ENCODE peak calls at places on chromosomes 11 and 22, in nine cellular contexts. L, V, G, R, O, A, H, Y and E are unnamed samples.

GRCh38 chr22:41352058-41352457 is 29.7 kb upstream of the TEF start:
- DNase-seq in L (peak), V (peak), G (no peak), R (no peak), O (no peak), A (no peak), H (no peak), Y (peak), E (no peak)

GRCh38 chr22:25765016-25765367 is 23.0 kb downstream of the MYO18B start:
- DNase-seq in L (no peak), V (no peak), G (no peak), R (no peak), O (no peak), A (no peak), H (no peak), Y (no peak), E (no peak)

GRCh38 chr11:19394525-19395016 is 153.8 kb upstream of the E2F8 start:
- DNase-seq in L (no peak), V (no peak), G (no peak), R (no peak), O (no peak), A (no peak), H (no peak), Y (no peak), E (no peak)

GRCh38 chr11:2760196-2760871 is 60.5 kb upstream of the KCNQ1OT1 start:
- DNase-seq in L (no peak), V (no peak), G (no peak), R (no peak), O (no peak), A (no peak), H (no peak), Y (no peak), E (no peak)

GRCh38 chr22:20833225-20833665 is 25.4 kb downstream of the PI4KA start:
- DNase-seq in L (no peak), V (no peak), G (no peak), R (no peak), O (no peak), A (no peak), H (no peak), Y (no peak), E (no peak)

GRCh38 chr22:31036671-31037550 is 44.2 kb upstream of the SMTN start:
- DNase-seq in L (peak), V (peak), G (no peak), R (no peak), O (peak), A (no peak), H (no peak), Y (peak), E (no peak)

GRCh38 chr11:133945087-133945974 is 11.4 kb downstream of the IGSF9B start:
- DNase-seq in L (peak), V (no peak), G (peak), R (peak), O (no peak), A (peak), H (no peak), Y (no peak), E (no peak)

GRCh38 chr11:62130498-62131464 is 7.0 kb downstream of the INCENP start:
- DNase-seq in L (no peak), V (no peak), G (no peak), R (no peak), O (no peak), A (no peak), H (no peak), Y (no peak), E (no peak)

GRCh38 chr11:19163627-19164026 is 38.2 kb downstream of the CSRP3 start:
- DNase-seq in L (no peak), V (no peak), G (no peak), R (no peak), O (no peak), A (no peak), H (no peak), Y (no peak), E (no peak)

GRCh38 chr11:120714448-120714847 is 202.9 kb downstream of the GRIK4 start:
- DNase-seq in L (no peak), V (peak), G (no peak), R (no peak), O (no peak), A (no peak), H (no peak), Y (peak), E (no peak)

GRCh38 chr22:38700271-38700788 is 413 bp downstream of the JOSD1 start:
- DNase-seq in L (peak), V (peak), G (no peak), R (peak), O (no peak), A (no peak), H (no peak), Y (peak), E (peak)

GRCh38 chr11:69245491-69246345 is 48.2 kb upstream of the MYEOV start:
- DNase-seq in L (no peak), V (no peak), G (no peak), R (no peak), O (no peak), A (no peak), H (no peak), Y (no peak), E (no peak)

GRCh38 chr11:47981667-47982404 is 1.5 kb downstream of the PTPRJ start:
- DNase-seq in L (peak), V (no peak), G (no peak), R (no peak), O (no peak), A (no peak), H (no peak), Y (no peak), E (no peak)

GRCh38 chr11:60345489-60345888 is 18.4 kb downstream of the MS4A6E start:
- DNase-seq in L (no peak), V (no peak), G (no peak), R (no peak), O (no peak), A (no peak), H (peak), Y (peak), E (peak)

GRCh38 chr11:123581651-123582399 is 72.6 kb downstream of the SCN3B start:
- DNase-seq in L (no peak), V (no peak), G (no peak), R (no peak), O (no peak), A (no peak), H (no peak), Y (no peak), E (no peak)

GRCh38 chr11:76240143-76240505 is 33.8 kb upstream of the WNT11 start:
- DNase-seq in L (no peak), V (no peak), G (no peak), R (no peak), O (no peak), A (no peak), H (no peak), Y (no peak), E (no peak)

GRCh38 chr22:24247564-24248344 is 2.9 kb upstream of the GGT5 start:
- DNase-seq in L (peak), V (peak), G (peak), R (peak), O (peak), A (peak), H (peak), Y (peak), E (peak)

GRCh38 chr11:74648894-74649293 is 56.5 kb downstream of the POLD3 start:
- DNase-seq in L (peak), V (peak), G (no peak), R (no peak), O (no peak), A (no peak), H (no peak), Y (no peak), E (no peak)

GRCh38 chr11:102831128-102831708 is 12.2 kb downstream of the MMP3 start:
- DNase-seq in L (peak), V (peak), G (no peak), R (no peak), O (no peak), A (no peak), H (no peak), Y (peak), E (peak)

GRCh38 chr11:20584093-20584774 is 15.2 kb upstream of the SLC6A5 start:
- DNase-seq in L (no peak), V (no peak), G (no peak), R (no peak), O (no peak), A (no peak), H (no peak), Y (no peak), E (no peak)

GRCh38 chr11:58567889-58568512 is 7.7 kb downstream of the LPXN start:
- DNase-seq in L (peak), V (peak), G (no peak), R (peak), O (peak), A (peak), H (peak), Y (peak), E (peak)

GRCh38 chr11:62879554-62879953 is 1.1 kb upstream of the SLC3A2 start:
- DNase-seq in L (no peak), V (peak), G (peak), R (no peak), O (no peak), A (no peak), H (no peak), Y (peak), E (no peak)

GRCh38 chr22:17120281-17120680 is 879 bp downstream of the TMEM121B start:
- DNase-seq in L (peak), V (peak), G (no peak), R (peak), O (peak), A (no peak), H (peak), Y (peak), E (peak)

GRCh38 chr11:13875643-13876042 is 86.9 kb upstream of the SPON1 start:
- DNase-seq in L (no peak), V (no peak), G (no peak), R (no peak), O (no peak), A (no peak), H (peak), Y (no peak), E (peak)

GRCh38 chr22:45200230-45200629 is 36.5 kb downstream of the NUP50 start:
- DNase-seq in L (no peak), V (no peak), G (no peak), R (no peak), O (no peak), A (no peak), H (no peak), Y (no peak), E (no peak)

GRCh38 chr22:41146573-41146972 is 54.2 kb downstream of the EP300 start:
- DNase-seq in L (no peak), V (peak), G (no peak), R (no peak), O (no peak), A (no peak), H (no peak), Y (no peak), E (no peak)

GRCh38 chr11:70547821-70548670 is 149.7 kb downstream of the CTTN start:
- DNase-seq in L (no peak), V (no peak), G (no peak), R (no peak), O (no peak), A (no peak), H (no peak), Y (no peak), E (no peak)

GRCh38 chr11:2383823-2384722 is 7.0 kb downstream of the CD81 start:
- DNase-seq in L (no peak), V (no peak), G (no peak), R (no peak), O (no peak), A (no peak), H (no peak), Y (no peak), E (no peak)